ENCODE peak calls at places on chromosomes 5 and 9, in four cellular contexts. T, L, G and I are unnamed samples.

GRCh38 chr5:32222723-32223470 is 48.8 kb upstream of the GOLPH3 start:
- DNase-seq in T (no peak), L (no peak), G (no peak), I (no peak)

GRCh38 chr5:139805545-139805944 is 9.9 kb downstream of the PSD2 start:
- DNase-seq in T (no peak), L (no peak), G (no peak), I (no peak)

GRCh38 chr5:78542321-78542840 is 106.2 kb downstream of the LHFPL2 start:
- DNase-seq in T (no peak), L (no peak), G (no peak), I (no peak)

GRCh38 chr9:112541690-112542089 is 55.1 kb downstream of the KIAA1958 start:
- DNase-seq in T (no peak), L (no peak), G (no peak), I (peak; percentile 14)

GRCh38 chr9:115058684-115059315 is 59.2 kb downstream of the TNC start:
- DNase-seq in T (no peak), L (no peak), G (no peak), I (no peak)

GRCh38 chr5:179226696-179227095 is 118.6 kb downstream of the ADAMTS2 start:
- DNase-seq in T (no peak), L (no peak), G (no peak), I (no peak)

GRCh38 chr9:19976226-19976625 is 187.4 kb upstream of the SLC24A2 start:
- DNase-seq in T (no peak), L (peak; percentile 7), G (no peak), I (no peak)

GRCh38 chr5:32612134-32612888 is 27.0 kb downstream of the SUB1 start:
- DNase-seq in T (no peak), L (no peak), G (no peak), I (no peak)

GRCh38 chr5:139898981-139899380 is 103.4 kb downstream of the PSD2 start:
- DNase-seq in T (no peak), L (no peak), G (no peak), I (no peak)

GRCh38 chr5:126801992-126802294 is 25.0 kb downstream of the LMNB1 start:
- DNase-seq in T (no peak), L (no peak), G (no peak), I (peak; percentile 58)

GRCh38 chr9:98890256-98890655 is 53.5 kb upstream of the COL15A1 start:
- DNase-seq in T (no peak), L (no peak), G (no peak), I (no peak)

GRCh38 chr5:154236011-154236410 is 45.5 kb downstream of the GALNT10 start:
- DNase-seq in T (no peak), L (no peak), G (no peak), I (no peak)

GRCh38 chr9:98944130-98945074 is 695 bp downstream of the COL15A1 start:
- DNase-seq in T (peak; percentile 39), L (no peak), G (peak; percentile 48), I (peak; percentile 68)

GRCh38 chr5:150853560-150853959 is 7.2 kb downstream of the IRGM start:
- DNase-seq in T (no peak), L (no peak), G (no peak), I (no peak)

GRCh38 chr5:34899066-34899465 is 16.2 kb downstream of the RAD1 start:
- DNase-seq in T (no peak), L (no peak), G (no peak), I (no peak)

GRCh38 chr9:101736723-101737122 is 1.7 kb downstream of the GRIN3A start:
- DNase-seq in T (peak; percentile 78), L (no peak), G (peak; percentile 61), I (no peak)

GRCh38 chr5:172791291-172791690 is 20.3 kb upstream of the DUSP1 start:
- DNase-seq in T (no peak), L (no peak), G (no peak), I (peak; percentile 64)

GRCh38 chr5:122774519-122774860 is 390 bp upstream of the SNX2 start:
- DNase-seq in T (no peak), L (no peak), G (no peak), I (no peak)

GRCh38 chr5:80255752-80256479 is at the start of gene SERINC5:
- DNase-seq in T (peak; percentile 82), L (peak; percentile 88), G (peak; percentile 78), I (peak; percentile 86)

GRCh38 chr5:77444356-77444755 is 47.8 kb downstream of the WDR41 start:
- DNase-seq in T (no peak), L (no peak), G (no peak), I (no peak)

GRCh38 chr5:146048994-146049703 is 56.2 kb downstream of the PLAC8L1 start:
- DNase-seq in T (peak; percentile 65), L (peak; percentile 18), G (peak; percentile 64), I (peak; percentile 65)

GRCh38 chr9:83639266-83639665 is 16.3 kb downstream of the IDNK start:
- DNase-seq in T (no peak), L (no peak), G (no peak), I (no peak)

GRCh38 chr5:172841-173251 is 18.4 kb upstream of the LRRC14B start:
- DNase-seq in T (no peak), L (no peak), G (no peak), I (no peak)

GRCh38 chr5:171647900-171648253 is 137.7 kb upstream of the SMIM23 start:
- DNase-seq in T (no peak), L (no peak), G (no peak), I (no peak)

GRCh38 chr5:61431923-61432620 is 100.0 kb downstream of the ZSWIM6 start:
- DNase-seq in T (no peak), L (no peak), G (no peak), I (no peak)

GRCh38 chr5:78203815-78204214 is 90.7 kb downstream of the AP3B1 start:
- DNase-seq in T (no peak), L (no peak), G (no peak), I (no peak)

GRCh38 chr9:72946821-72947220 is 6.0 kb downstream of the ALDH1A1 start:
- DNase-seq in T (no peak), L (no peak), G (no peak), I (no peak)

GRCh38 chr5:58228896-58229295 is 231.0 kb downstream of the PLK2 start:
- DNase-seq in T (no peak), L (no peak), G (no peak), I (no peak)

GRCh38 chr9:113541019-113541900 is 77.7 kb downstream of the RGS3 start:
- DNase-seq in T (peak; percentile 71), L (no peak), G (no peak), I (peak; percentile 80)

GRCh38 chr5:101326766-101327165 is 423.7 kb upstream of the ST8SIA4 start:
- DNase-seq in T (no peak), L (no peak), G (no peak), I (no peak)

GRCh38 chr9:13956107-13956506 is 357.8 kb downstream of the NFIB start:
- DNase-seq in T (no peak), L (no peak), G (no peak), I (no peak)

GRCh38 chr5:89904442-89904841 is 505.1 kb downstream of the CETN3 start:
- DNase-seq in T (no peak), L (no peak), G (no peak), I (no peak)

GRCh38 chr5:73792687-73793320 is 166.8 kb downstream of the ARHGEF28 start:
- DNase-seq in T (peak; percentile 80), L (peak; percentile 62), G (peak; percentile 81), I (peak; percentile 81)

GRCh38 chr5:67160985-67161384 is 35.6 kb downstream of the CD180 start:
- DNase-seq in T (no peak), L (no peak), G (no peak), I (no peak)

GRCh38 chr5:170886210-170886894 is 24.5 kb downstream of the RANBP17 start:
- DNase-seq in T (no peak), L (no peak), G (no peak), I (no peak)

GRCh38 chr5:59299006-59299405 is 594.5 kb downstream of the PDE4D start:
- DNase-seq in T (no peak), L (no peak), G (no peak), I (no peak)